ENCODE peak calls at places on chromosomes 2 and 18, in ten cellular contexts. One of them, this sample, is unnamed.

GRCh38 chr2:229417906-229418305 is 146.8 kb upstream of the PID1 start:
- DNase-seq in fibroblast of the aortic adventitia: no peak
- DNase-seq in ELR: no peak
- DNase-seq in uterus: no peak
- DNase-seq in lower lobe of right lung: no peak
- DNase-seq in NCI-H510A: peak
- DNase-seq in amygdala: no peak
- DNase-seq in RCC 7860: no peak
- DNase-seq in central memory CD4-positive, alpha-beta T cell: no peak
- DNase-seq in RWPE1: no peak
- DNase-seq in this sample: no peak

GRCh38 chr2:129906861-129907235 is 72.6 kb upstream of the RAB6C start:
- DNase-seq in uterus: no peak
- DNase-seq in NCI-H510A: no peak
- DNase-seq in lower lobe of right lung: no peak
- DNase-seq in RCC 7860: no peak
- DNase-seq in amygdala: no peak
- DNase-seq in ELR: no peak
- DNase-seq in RWPE1: no peak
- DNase-seq in central memory CD4-positive, alpha-beta T cell: no peak
- DNase-seq in fibroblast of the aortic adventitia: no peak
- DNase-seq in this sample: no peak

GRCh38 chr2:42809876-42810125 is 17.4 kb upstream of the HAAO start:
- DNase-seq in NCI-H510A: no peak
- DNase-seq in lower lobe of right lung: peak
- DNase-seq in RWPE1: peak
- DNase-seq in ELR: peak
- DNase-seq in fibroblast of the aortic adventitia: peak
- DNase-seq in amygdala: peak
- DNase-seq in uterus: peak
- DNase-seq in central memory CD4-positive, alpha-beta T cell: no peak
- DNase-seq in RCC 7860: peak
- DNase-seq in this sample: peak

GRCh38 chr18:54946149-54946581 is 13.1 kb downstream of the CCDC68 start:
- DNase-seq in lower lobe of right lung: no peak
- DNase-seq in uterus: no peak
- DNase-seq in fibroblast of the aortic adventitia: peak
- DNase-seq in central memory CD4-positive, alpha-beta T cell: peak
- DNase-seq in ELR: peak
- DNase-seq in NCI-H510A: no peak
- DNase-seq in RWPE1: peak
- DNase-seq in amygdala: no peak
- DNase-seq in RCC 7860: peak
- DNase-seq in this sample: peak

GRCh38 chr2:172513935-172514586 is 41.8 kb upstream of the PDK1 start:
- DNase-seq in RWPE1: no peak
- DNase-seq in central memory CD4-positive, alpha-beta T cell: no peak
- DNase-seq in uterus: no peak
- DNase-seq in NCI-H510A: no peak
- DNase-seq in lower lobe of right lung: peak
- DNase-seq in ELR: no peak
- DNase-seq in fibroblast of the aortic adventitia: no peak
- DNase-seq in amygdala: peak
- DNase-seq in RCC 7860: no peak
- DNase-seq in this sample: peak

GRCh38 chr2:67145851-67146250 is 251.3 kb upstream of the ETAA1 start:
- DNase-seq in lower lobe of right lung: no peak
- DNase-seq in uterus: no peak
- DNase-seq in RCC 7860: no peak
- DNase-seq in central memory CD4-positive, alpha-beta T cell: no peak
- DNase-seq in fibroblast of the aortic adventitia: no peak
- DNase-seq in NCI-H510A: no peak
- DNase-seq in amygdala: no peak
- DNase-seq in RWPE1: no peak
- DNase-seq in ELR: no peak
- DNase-seq in this sample: no peak

GRCh38 chr2:153986488-153987229 is 114.9 kb downstream of the GALNT13 start:
- DNase-seq in central memory CD4-positive, alpha-beta T cell: no peak
- DNase-seq in NCI-H510A: no peak
- DNase-seq in fibroblast of the aortic adventitia: no peak
- DNase-seq in RCC 7860: no peak
- DNase-seq in amygdala: no peak
- DNase-seq in uterus: no peak
- DNase-seq in ELR: no peak
- DNase-seq in lower lobe of right lung: no peak
- DNase-seq in RWPE1: peak
- DNase-seq in this sample: peak

GRCh38 chr2:86107031-86107430 is 996 bp downstream of the PTCD3 start:
- DNase-seq in RCC 7860: no peak
- DNase-seq in NCI-H510A: no peak
- DNase-seq in amygdala: no peak
- DNase-seq in lower lobe of right lung: no peak
- DNase-seq in ELR: peak
- DNase-seq in RWPE1: no peak
- DNase-seq in fibroblast of the aortic adventitia: no peak
- DNase-seq in central memory CD4-positive, alpha-beta T cell: no peak
- DNase-seq in uterus: no peak
- DNase-seq in this sample: no peak

GRCh38 chr2:178306351-178307073 is 112.2 kb downstream of the OSBPL6 start:
- DNase-seq in NCI-H510A: peak
- DNase-seq in amygdala: peak
- DNase-seq in lower lobe of right lung: peak
- DNase-seq in uterus: no peak
- DNase-seq in RCC 7860: no peak
- DNase-seq in RWPE1: peak
- DNase-seq in central memory CD4-positive, alpha-beta T cell: no peak
- DNase-seq in ELR: peak
- DNase-seq in fibroblast of the aortic adventitia: peak
- DNase-seq in this sample: peak

GRCh38 chr18:8049147-8049546 is 482.0 kb downstream of the PTPRM start:
- DNase-seq in RCC 7860: no peak
- DNase-seq in amygdala: no peak
- DNase-seq in NCI-H510A: no peak
- DNase-seq in central memory CD4-positive, alpha-beta T cell: no peak
- DNase-seq in fibroblast of the aortic adventitia: no peak
- DNase-seq in RWPE1: no peak
- DNase-seq in ELR: peak
- DNase-seq in uterus: no peak
- DNase-seq in lower lobe of right lung: no peak
- DNase-seq in this sample: no peak

GRCh38 chr18:8816805-8817204 is 111.4 kb downstream of the MTCL1 start:
- DNase-seq in ELR: no peak
- DNase-seq in central memory CD4-positive, alpha-beta T cell: no peak
- DNase-seq in RCC 7860: no peak
- DNase-seq in amygdala: no peak
- DNase-seq in lower lobe of right lung: no peak
- DNase-seq in NCI-H510A: no peak
- DNase-seq in fibroblast of the aortic adventitia: peak
- DNase-seq in RWPE1: no peak
- DNase-seq in uterus: no peak
- DNase-seq in this sample: peak

GRCh38 chr2:68041704-68042245 is 21.0 kb downstream of the C1D start:
- DNase-seq in uterus: no peak
- DNase-seq in ELR: no peak
- DNase-seq in RWPE1: no peak
- DNase-seq in NCI-H510A: no peak
- DNase-seq in fibroblast of the aortic adventitia: no peak
- DNase-seq in amygdala: no peak
- DNase-seq in central memory CD4-positive, alpha-beta T cell: no peak
- DNase-seq in RCC 7860: no peak
- DNase-seq in lower lobe of right lung: no peak
- DNase-seq in this sample: no peak

GRCh38 chr2:96887419-96888081 is 17.7 kb upstream of the SEMA4C start:
- DNase-seq in NCI-H510A: no peak
- DNase-seq in ELR: no peak
- DNase-seq in central memory CD4-positive, alpha-beta T cell: no peak
- DNase-seq in RCC 7860: no peak
- DNase-seq in amygdala: peak
- DNase-seq in RWPE1: no peak
- DNase-seq in fibroblast of the aortic adventitia: peak
- DNase-seq in uterus: peak
- DNase-seq in lower lobe of right lung: no peak
- DNase-seq in this sample: no peak

GRCh38 chr18:10265560-10266235 is 188.7 kb upstream of the APCDD1 start:
- DNase-seq in RCC 7860: no peak
- DNase-seq in fibroblast of the aortic adventitia: peak
- DNase-seq in lower lobe of right lung: no peak
- DNase-seq in central memory CD4-positive, alpha-beta T cell: no peak
- DNase-seq in RWPE1: no peak
- DNase-seq in ELR: no peak
- DNase-seq in uterus: no peak
- DNase-seq in NCI-H510A: no peak
- DNase-seq in amygdala: no peak
- DNase-seq in this sample: no peak

GRCh38 chr2:36530983-36531354 is 67.0 kb downstream of the FEZ2 start:
- DNase-seq in RCC 7860: no peak
- DNase-seq in lower lobe of right lung: no peak
- DNase-seq in RWPE1: no peak
- DNase-seq in ELR: no peak
- DNase-seq in uterus: no peak
- DNase-seq in amygdala: no peak
- DNase-seq in central memory CD4-positive, alpha-beta T cell: no peak
- DNase-seq in NCI-H510A: no peak
- DNase-seq in fibroblast of the aortic adventitia: peak
- DNase-seq in this sample: peak

GRCh38 chr18:3799515-3799914 is 349.5 kb downstream of the TGIF1 start:
- DNase-seq in central memory CD4-positive, alpha-beta T cell: no peak
- DNase-seq in amygdala: no peak
- DNase-seq in RWPE1: no peak
- DNase-seq in lower lobe of right lung: no peak
- DNase-seq in uterus: no peak
- DNase-seq in fibroblast of the aortic adventitia: no peak
- DNase-seq in RCC 7860: no peak
- DNase-seq in NCI-H510A: no peak
- DNase-seq in ELR: no peak
- DNase-seq in this sample: no peak

GRCh38 chr2:65549262-65550036 is 117.0 kb upstream of the SPRED2 start:
- DNase-seq in uterus: no peak
- DNase-seq in amygdala: no peak
- DNase-seq in RWPE1: no peak
- DNase-seq in lower lobe of right lung: no peak
- DNase-seq in central memory CD4-positive, alpha-beta T cell: no peak
- DNase-seq in RCC 7860: no peak
- DNase-seq in NCI-H510A: no peak
- DNase-seq in fibroblast of the aortic adventitia: no peak
- DNase-seq in ELR: no peak
- DNase-seq in this sample: no peak

GRCh38 chr2:30803281-30803680 is 4.0 kb downstream of the CAPN13 start:
- DNase-seq in NCI-H510A: no peak
- DNase-seq in uterus: no peak
- DNase-seq in fibroblast of the aortic adventitia: no peak
- DNase-seq in central memory CD4-positive, alpha-beta T cell: no peak
- DNase-seq in RCC 7860: no peak
- DNase-seq in ELR: no peak
- DNase-seq in lower lobe of right lung: no peak
- DNase-seq in RWPE1: no peak
- DNase-seq in amygdala: no peak
- DNase-seq in this sample: no peak

GRCh38 chr2:18949871-18950597 is 360.7 kb upstream of the NT5C1B start:
- DNase-seq in fibroblast of the aortic adventitia: peak
- DNase-seq in lower lobe of right lung: no peak
- DNase-seq in amygdala: no peak
- DNase-seq in RCC 7860: no peak
- DNase-seq in NCI-H510A: no peak
- DNase-seq in central memory CD4-positive, alpha-beta T cell: no peak
- DNase-seq in ELR: peak
- DNase-seq in uterus: no peak
- DNase-seq in RWPE1: no peak
- DNase-seq in this sample: peak

This sample was measured in fibroblast of pulmonary artery.